ENCODE peak calls at places on chromosome 5, in five cellular contexts. J, S, Y, H and L are unnamed samples. For H3K4me1, the result is how much of the 10 kb centered on the place peaks cover.

GRCh38 chr5:34488984-34489383 is 167.1 kb upstream of the RAI14 start:
- DNase-seq in S (no peak), Y (no peak), J (no peak), H (no peak), L (no peak)

GRCh38 chr5:73302797-73303138 is 129.8 kb downstream of the TMEM174 start:
- DNase-seq in J (no peak), Y (no peak), S (no peak), H (no peak), L (no peak)

GRCh38 chr5:57174850-57175525 is 1.1 kb downstream of the GPBP1 start:
- DNase-seq in S (peak), H (no peak), J (no peak), Y (no peak), L (no peak)

GRCh38 chr5:149271195-149271716 is 403 bp upstream of the AFAP1L1 start:
- DNase-seq in J (no peak), S (no peak), Y (no peak), H (no peak), L (no peak)

GRCh38 chr5:15785636-15786035 is 285.7 kb downstream of the FBXL7 start:
- DNase-seq in S (no peak), Y (no peak), J (no peak), H (no peak), L (no peak)

GRCh38 chr5:137084016-137084415 is 415.1 kb downstream of the SPOCK1 start:
- DNase-seq in J (no peak), Y (no peak), S (no peak), H (no peak), L (no peak)

GRCh38 chr5:73306741-73307275 is 133.8 kb downstream of the TMEM174 start:
- DNase-seq in H (no peak), S (no peak), Y (no peak), J (no peak), L (no peak)

GRCh38 chr5:143446535-143447226 is 43.2 kb upstream of the NR3C1 start:
- DNase-seq in J (no peak), H (no peak), S (no peak), Y (no peak), L (no peak)

GRCh38 chr5:22560115-22560514 is 293.0 kb downstream of the CDH12 start:
- DNase-seq in J (no peak), S (no peak), Y (no peak), H (no peak), L (no peak)

GRCh38 chr5:69485471-69485870 is 7.1 kb upstream of the OCLN start:
- DNase-seq in Y (no peak), J (no peak), S (no peak), H (no peak), L (no peak)

GRCh38 chr5:36090033-36090432 is 23.4 kb upstream of the UGT3A2 start:
- DNase-seq in Y (no peak), J (no peak), S (no peak), H (no peak), L (no peak)

GRCh38 chr5:143543358-143544255 is 140.1 kb upstream of the NR3C1 start:
- DNase-seq in Y (no peak), J (no peak), S (no peak), H (no peak), L (no peak)

GRCh38 chr5:78367318-78367991 is 7.0 kb downstream of the SCAMP1 start:
- DNase-seq in Y (no peak), H (no peak), S (no peak), J (no peak), L (no peak)

GRCh38 chr5:108788142-108788541 is 40.4 kb downstream of the FER start:
- DNase-seq in Y (peak), S (no peak), H (peak), J (no peak), L (peak)

GRCh38 chr5:154972476-154973080 is 31.7 kb downstream of the MRPL22 start:
- DNase-seq in H (no peak), J (no peak), Y (no peak), S (no peak), L (peak)

GRCh38 chr5:101306391-101307137 is 403.5 kb upstream of the ST8SIA4 start:
- DNase-seq in H (no peak), S (no peak), Y (no peak), J (no peak), L (no peak)

GRCh38 chr5:155368490-155368889 is 354.9 kb downstream of the KIF4B start:
- DNase-seq in Y (no peak), H (no peak), S (no peak), J (no peak), L (no peak)

GRCh38 chr5:167851416-167851815 is 440.0 kb upstream of the WWC1 start:
- DNase-seq in H (no peak), J (no peak), Y (no peak), S (no peak), L (no peak)

GRCh38 chr5:30040483-30041116 is 1152.9 kb upstream of the CDH6 start:
- DNase-seq in Y (no peak), S (no peak), H (no peak), J (no peak), L (no peak)

GRCh38 chr5:143106175-143106574 is 297.3 kb downstream of the NR3C1 start:
- DNase-seq in J (no peak), H (no peak), S (no peak), Y (peak), L (peak)

GRCh38 chr5:52702877-52703276 is 84.8 kb upstream of the ITGA1 start:
- DNase-seq in J (no peak), Y (no peak), S (no peak), H (no peak), L (no peak)

GRCh38 chr5:68798877-68799276 is 294.9 kb upstream of the SLC30A5 start:
- DNase-seq in J (no peak), H (no peak), Y (no peak), S (no peak), L (no peak)

DNA sequence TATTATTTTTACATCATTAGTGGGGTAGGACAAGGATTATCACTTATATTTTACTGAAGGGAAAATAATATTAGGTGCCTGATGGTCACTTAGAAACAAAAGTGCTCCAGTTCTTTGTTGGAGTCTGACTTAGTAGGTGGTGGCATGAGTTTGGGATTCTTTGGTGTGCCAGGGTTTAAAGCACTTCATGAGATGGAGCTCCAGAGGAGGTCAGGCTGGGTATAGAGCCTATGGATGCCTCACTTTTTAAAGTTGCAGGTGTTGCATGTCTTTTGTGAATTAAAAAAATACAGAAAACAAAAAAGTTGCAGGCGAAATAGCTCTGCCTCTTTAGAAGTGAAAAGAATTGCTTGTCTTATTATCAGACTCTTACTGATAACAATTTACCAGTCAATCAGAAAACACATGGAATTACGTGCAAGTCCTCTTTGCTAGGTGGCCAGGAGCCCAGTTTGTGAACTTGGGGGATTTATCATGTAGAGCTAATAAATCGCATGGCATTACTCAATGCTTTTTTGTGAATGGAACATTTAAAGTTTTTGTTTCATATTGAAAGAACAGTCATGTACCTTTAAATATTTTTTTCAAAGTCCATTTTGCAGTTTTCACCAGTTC is 1.6 kb downstream of the ITK start:
- DNase-seq in H (no peak), S (no peak), J (no peak), Y (no peak), L (no peak)
- H3K4me3 ChIP-seq in H (no peak), S (peak), J (peak), Y (no peak), L (no peak)

GRCh38 chr5:88825782-88826110 is 57.2 kb downstream of the MEF2C start:
- DNase-seq in H (no peak), S (no peak), J (no peak), Y (no peak), L (no peak)

GRCh38 chr5:88824892-88825781 is 57.8 kb downstream of the MEF2C start:
- DNase-seq in Y (no peak), J (no peak), S (no peak), H (no peak), L (no peak)

GRCh38 chr5:88827997-88828396 is 55.0 kb downstream of the MEF2C start:
- DNase-seq in H (no peak), S (no peak), J (no peak), Y (no peak), L (no peak)

GRCh38 chr5:88829053-88829452 is 53.9 kb downstream of the MEF2C start:
- DNase-seq in J (no peak), Y (no peak), H (no peak), S (no peak), L (no peak)

DNA sequence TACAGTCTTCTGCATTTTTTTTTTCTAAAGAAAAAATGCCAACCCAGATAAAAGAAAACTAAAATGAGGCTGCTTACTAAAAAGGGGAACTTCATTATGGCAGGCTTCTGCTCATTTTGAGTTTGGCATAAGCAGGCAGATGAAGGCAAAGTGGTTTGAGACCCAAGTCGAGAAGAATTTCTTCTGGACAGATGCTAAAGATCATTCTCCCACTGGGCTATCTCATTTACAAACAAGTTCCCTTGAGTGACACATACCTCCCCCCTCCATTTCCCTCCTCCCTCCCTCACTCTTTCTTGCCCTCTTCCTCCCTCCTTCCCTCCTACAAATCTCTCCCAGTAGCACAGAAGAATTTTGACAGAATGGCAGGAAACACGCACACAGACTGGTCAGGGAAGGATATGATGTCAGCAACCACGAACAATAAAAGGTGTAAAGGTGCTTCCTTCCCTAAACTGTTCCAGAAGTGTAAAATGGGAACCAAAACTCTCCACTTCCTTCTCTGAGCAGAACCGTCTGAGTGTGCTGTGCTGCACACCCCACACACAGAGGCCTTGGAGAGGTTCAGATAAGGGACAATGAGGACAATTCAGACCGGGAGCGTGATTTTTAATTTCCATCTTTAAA is 55.9 kb downstream of the MEF2C start:
- DNase-seq in Y (peak), S (no peak), H (no peak), J (no peak), L (no peak)
- H3K27ac ChIP-seq in Y (no peak), S (no peak), H (peak), J (no peak), L (peak)

GRCh38 chr5:9447691-9448090 is 98.2 kb downstream of the SEMA5A start:
- DNase-seq in S (no peak), Y (no peak), J (no peak), H (no peak), L (no peak)

GRCh38 chr5:9445989-9446388 is 99.9 kb downstream of the SEMA5A start:
- DNase-seq in J (no peak), S (no peak), H (no peak), Y (no peak), L (no peak)

GRCh38 chr5:9440517-9440916 is 105.4 kb downstream of the SEMA5A start:
- DNase-seq in S (no peak), J (no peak), H (no peak), Y (no peak), L (no peak)

GRCh38 chr5:9441610-9442009 is 104.3 kb downstream of the SEMA5A start:
- DNase-seq in J (no peak), Y (no peak), H (no peak), S (no peak), L (no peak)

GRCh38 chr5:9444346-9444745 is 101.5 kb downstream of the SEMA5A start:
- DNase-seq in Y (no peak), J (no peak), H (no peak), S (no peak), L (no peak)
- H3K4me1 ChIP-seq in Y (under half), J (under half), H (under half), S (under half), L (under half)

DNA sequence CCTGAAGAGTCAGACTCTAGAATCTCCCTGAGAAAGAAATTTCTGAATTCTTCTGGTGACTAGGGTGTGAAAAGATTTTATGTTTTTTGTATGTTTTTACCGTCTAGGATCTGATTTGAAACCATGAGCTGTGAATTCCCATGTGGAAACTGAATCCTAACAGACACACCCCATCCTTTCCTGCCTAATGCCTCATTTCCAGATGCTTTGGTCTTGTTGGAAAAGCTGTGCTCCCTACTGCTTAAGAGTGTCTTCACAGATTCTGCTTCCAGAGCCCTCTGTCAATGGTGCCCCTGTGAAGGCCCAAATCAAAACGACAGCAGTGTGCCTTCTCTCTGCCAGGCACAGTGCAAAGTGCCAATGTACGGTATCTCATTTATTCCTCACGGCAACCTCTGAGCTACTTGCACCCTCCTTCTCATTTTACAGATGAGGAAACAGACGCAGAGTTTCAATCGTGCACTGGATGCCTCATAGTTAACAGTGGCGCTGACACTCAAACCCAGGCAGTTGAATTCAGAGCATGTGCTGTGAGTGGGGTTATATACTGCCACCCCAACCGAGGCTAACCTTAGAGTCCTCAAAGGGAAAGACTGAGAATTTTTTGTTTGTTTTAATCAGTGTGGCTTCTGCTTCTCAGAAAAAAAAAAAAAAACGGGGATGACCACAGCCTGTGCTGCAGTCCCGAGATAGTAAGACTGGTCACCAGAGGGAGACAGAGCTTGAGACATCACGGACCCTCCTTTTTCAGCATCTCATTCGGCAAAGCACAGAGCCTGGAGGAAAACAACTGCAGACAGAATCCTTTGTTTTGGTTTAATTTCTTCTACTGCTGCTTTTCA is 188.4 kb downstream of the SNCAIP start:
- DNase-seq in Y (no peak), S (no peak), H (peak), J (no peak), L (no peak)
- H3K4me3 ChIP-seq in Y (no peak), S (no peak), H (peak), J (no peak), L (no peak)

GRCh38 chr5:119343766-119344165 is 12.1 kb upstream of the TNFAIP8 start:
- DNase-seq in S (no peak), Y (no peak), J (peak), H (no peak), L (no peak)
- H3K27ac ChIP-seq in S (peak), Y (no peak), J (no peak), H (no peak), L (no peak)

DNA sequence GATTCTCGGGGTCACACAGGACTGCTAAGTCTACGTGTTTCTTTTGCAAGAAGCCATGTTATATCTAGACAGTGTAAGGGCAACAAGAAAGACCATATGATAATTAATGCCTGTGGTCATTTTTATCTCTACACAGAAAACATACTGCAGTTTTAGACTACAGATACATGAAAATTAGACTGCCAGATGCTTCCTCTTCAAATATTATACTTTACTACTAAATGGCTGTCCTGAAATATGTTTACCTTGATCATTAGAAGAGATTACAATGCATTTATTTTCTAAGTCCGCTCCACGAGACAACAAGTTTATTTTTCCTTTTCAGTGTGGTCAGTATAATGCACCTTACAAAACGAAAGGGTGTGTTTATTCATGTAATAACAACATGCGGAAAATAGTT is 147.6 kb downstream of the KIAA0825 start:
- DNase-seq in J (no peak), H (no peak), S (no peak), Y (no peak), L (no peak)
- H3K4me1 ChIP-seq in J (under half), H (under half), S (under half), Y (under half), L (under half)